ENCODE peak calls at places on chromosomes 1 and 21, in four cellular contexts. X, D, V and O are unnamed samples.

GRCh38 chr1:9561429-9561828 is 22.2 kb downstream of the SLC25A33 start:
- DNase-seq in D (no peak), V (no peak), X (peak), O (no peak)

GRCh38 chr1:5164155-5164554 is 509.7 kb downstream of the AJAP1 start:
- DNase-seq in V (no peak), D (no peak), X (no peak), O (no peak)

GRCh38 chr1:22861764-22862440 is 110.8 kb downstream of the LACTBL1 start:
- DNase-seq in D (no peak), X (peak), V (no peak), O (peak)

GRCh38 chr1:17676387-17677060 is 78.6 kb upstream of the ACTL8 start:
- DNase-seq in D (no peak), X (no peak), V (no peak), O (no peak)

GRCh38 chr1:36843906-36844610 is 190.3 kb downstream of the GRIK3 start:
- DNase-seq in V (no peak), X (no peak), D (no peak), O (no peak)

GRCh38 chr1:24481098-24481497 is 21.5 kb upstream of the RCAN3 start:
- DNase-seq in V (no peak), X (no peak), D (peak), O (no peak)

GRCh38 chr1:100538935-100539835 is 1.2 kb downstream of the GPR88 start:
- DNase-seq in V (no peak), X (no peak), D (no peak), O (no peak)

GRCh38 chr1:47213230-47213676 is 18.8 kb downstream of the TAL1 start:
- DNase-seq in V (no peak), D (no peak), X (peak), O (no peak)

GRCh38 chr1:21490774-21491482 is 18.3 kb upstream of the ALPL start:
- DNase-seq in V (no peak), D (no peak), X (peak), O (no peak)

GRCh38 chr21:45226540-45227326 is 61.0 kb downstream of the POFUT2 start:
- DNase-seq in X (no peak), V (no peak), D (no peak), O (no peak)

GRCh38 chr1:207308451-207309190 is 12.9 kb upstream of the CD55 start:
- DNase-seq in D (no peak), X (no peak), V (no peak), O (no peak)

GRCh38 chr1:41514381-41514780 is 29.9 kb upstream of the EDN2 start:
- DNase-seq in X (no peak), D (no peak), V (no peak), O (no peak)

GRCh38 chr1:24955161-24955560 is 25.1 kb upstream of the RUNX3 start:
- DNase-seq in D (no peak), X (no peak), V (no peak), O (peak)

GRCh38 chr1:214694769-214695168 is 91.8 kb downstream of the CENPF start:
- DNase-seq in V (no peak), D (no peak), X (no peak), O (no peak)

GRCh38 chr1:16149146-16149545 is 6.7 kb downstream of the EPHA2 start:
- DNase-seq in D (no peak), X (no peak), V (no peak), O (no peak)

GRCh38 chr1:31299365-31299764 is 2.5 kb downstream of the ZCCHC17 start:
- DNase-seq in X (no peak), D (no peak), V (no peak), O (no peak)

GRCh38 chr1:214187152-214187900 is 93.6 kb upstream of the SMYD2 start:
- DNase-seq in D (no peak), X (no peak), V (no peak), O (no peak)

GRCh38 chr1:220791287-220791686 is 4.6 kb downstream of the MTARC1 start:
- DNase-seq in X (no peak), V (no peak), D (no peak), O (no peak)

GRCh38 chr1:25641931-25642611 is 25.5 kb downstream of the MAN1C1 start:
- DNase-seq in X (no peak), D (no peak), V (no peak), O (no peak)

GRCh38 chr1:187001198-187001904 is 172.6 kb downstream of the PLA2G4A start:
- DNase-seq in D (no peak), V (no peak), X (no peak), O (no peak)

GRCh38 chr1:34303218-34303617 is 126.5 kb downstream of the C1orf94 start:
- DNase-seq in X (no peak), D (no peak), V (no peak), O (no peak)

GRCh38 chr1:110556471-110556807 is 37.5 kb upstream of the KCNA10 start:
- DNase-seq in V (no peak), X (no peak), D (no peak), O (no peak)

GRCh38 chr1:41607810-41608209 is 123.3 kb upstream of the EDN2 start:
- DNase-seq in V (no peak), D (no peak), X (no peak), O (no peak)

GRCh38 chr1:91650764-91651163 is 150.1 kb downstream of the CDC7 start:
- DNase-seq in X (peak), D (no peak), V (no peak), O (no peak)

GRCh38 chr1:20233394-20233793 is 47.1 kb upstream of the PLA2G2C start:
- DNase-seq in X (peak), D (no peak), V (no peak), O (peak)

GRCh38 chr1:172827841-172828240 is 168.9 kb downstream of the FASLG start:
- DNase-seq in X (no peak), V (no peak), D (no peak), O (no peak)

GRCh38 chr1:32142446-32143301 is 34.8 kb downstream of the KPNA6 start:
- DNase-seq in V (no peak), D (no peak), X (peak), O (no peak)

GRCh38 chr1:53754484-53755312 is 15.7 kb upstream of the GLIS1 start:
- DNase-seq in V (no peak), X (peak), D (no peak), O (peak)

GRCh38 chr1:94783342-94784264 is 36.6 kb upstream of the SLC44A3 start:
- DNase-seq in X (no peak), V (no peak), D (no peak), O (no peak)

GRCh38 chr1:43143441-43143888 is 28.6 kb downstream of the EBNA1BP2 start:
- DNase-seq in D (no peak), V (peak), X (peak), O (peak)

GRCh38 chr1:112074711-112075110 is 85.2 kb upstream of the KCND3 start:
- DNase-seq in V (no peak), D (no peak), X (no peak), O (no peak)

GRCh38 chr1:111990878-111991760 is 1.7 kb upstream of the KCND3 start:
- DNase-seq in V (peak), X (peak), D (no peak), O (peak)

GRCh38 chr1:23745515-23745914 is 2.2 kb downstream of the ELOA start:
- DNase-seq in D (no peak), V (no peak), X (peak), O (peak)

GRCh38 chr1:237679687-237680086 is 211.0 kb downstream of the ZP4 start:
- DNase-seq in D (no peak), V (no peak), X (no peak), O (no peak)

DNA sequence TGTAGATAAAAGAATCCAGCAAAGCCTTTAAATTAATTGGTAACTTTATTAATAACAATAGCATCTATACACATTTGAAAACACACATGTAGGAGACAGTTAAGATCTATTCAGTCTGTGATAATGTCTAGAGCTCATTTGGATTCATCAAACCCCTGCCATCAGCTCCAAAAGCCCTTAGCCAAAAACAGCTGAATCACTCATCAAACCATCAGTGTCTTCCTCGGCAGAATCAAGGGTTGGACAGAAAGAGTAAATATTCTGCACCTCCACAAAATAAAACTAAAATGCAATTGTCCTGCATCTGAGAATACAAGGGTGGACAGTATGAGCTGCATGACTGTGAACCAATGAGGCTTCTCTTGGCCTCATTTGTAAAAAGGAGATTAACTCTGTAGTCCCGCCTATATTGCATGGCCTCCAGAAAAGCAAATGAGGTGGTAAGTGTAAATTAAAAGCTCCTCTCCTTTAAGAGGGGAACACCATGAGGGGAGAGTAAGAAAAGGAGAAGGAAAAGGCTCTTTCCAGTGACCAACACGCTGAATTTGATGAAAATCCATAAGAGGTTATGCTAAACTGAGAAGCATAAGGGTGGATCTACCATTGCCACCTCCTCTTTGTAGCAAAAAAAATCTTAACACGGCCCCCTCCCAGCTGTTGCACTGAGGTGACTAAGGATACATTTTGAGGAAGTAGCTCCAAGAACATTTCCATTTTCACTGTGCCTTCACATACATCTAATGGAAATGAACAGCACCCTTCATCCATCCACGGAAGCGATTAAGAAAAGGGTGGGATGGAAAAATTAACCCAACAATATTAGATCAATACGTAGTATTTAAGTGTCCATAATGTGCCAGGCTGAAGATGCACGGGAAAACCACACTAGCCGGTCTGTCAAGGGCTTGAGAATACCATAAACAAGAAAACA is 14.7 kb upstream of the BOLA1 start:
- DNase-seq in D (peak), V (no peak), X (peak), O (peak)
- TF ChIP-seq EGR1 in D (no peak), V (no peak), X (no peak), O (no peak)

GRCh38 chr1:234983554-234983911 is 145.1 kb downstream of the TOMM20 start:
- DNase-seq in X (no peak), D (no peak), V (no peak), O (no peak)

GRCh38 chr1:234987415-234988159 is 141.1 kb downstream of the TOMM20 start:
- DNase-seq in V (no peak), D (no peak), X (no peak), O (no peak)

GRCh38 chr1:234986750-234987414 is 141.8 kb downstream of the TOMM20 start:
- DNase-seq in V (no peak), D (no peak), X (no peak), O (no peak)

GRCh38 chr1:234985007-234985370 is 143.6 kb downstream of the TOMM20 start:
- DNase-seq in X (no peak), D (no peak), V (no peak), O (no peak)

DNA sequence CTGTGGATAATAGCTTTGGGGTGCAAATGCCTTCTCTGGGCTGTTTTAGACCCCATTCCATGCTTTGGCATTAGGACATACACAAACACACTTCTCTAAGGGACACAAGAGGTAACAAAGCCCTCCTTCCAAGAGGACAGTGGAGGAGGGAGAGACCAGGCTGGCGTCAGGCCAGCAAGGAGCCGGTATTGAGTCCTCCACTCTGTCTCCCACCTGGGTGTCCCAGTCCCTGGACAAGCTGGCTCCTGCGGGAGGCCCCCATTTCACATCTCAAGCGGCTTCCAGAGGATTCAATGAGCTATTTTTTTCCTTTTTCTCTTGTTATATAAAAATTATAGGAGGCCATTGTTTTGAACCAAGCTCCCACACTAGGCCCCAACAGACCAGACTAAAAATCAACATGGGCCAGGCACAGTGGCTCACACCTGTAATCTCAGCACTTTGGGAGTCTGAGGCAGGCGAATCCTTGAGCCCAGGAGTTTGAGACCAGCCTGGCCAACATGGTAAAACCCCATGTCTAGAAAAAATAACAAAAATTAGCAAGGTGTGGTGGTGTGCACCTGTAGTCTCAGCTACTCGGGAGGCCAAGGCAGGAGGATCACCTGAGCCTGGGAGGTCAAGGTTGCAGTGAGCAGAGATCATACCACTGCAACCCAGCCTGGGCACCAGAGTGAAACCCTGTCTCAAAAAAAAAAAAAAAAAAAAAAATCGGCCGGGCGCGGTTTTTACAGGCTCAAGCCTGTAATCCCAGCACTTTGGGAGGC is 142.9 kb downstream of the TOMM20 start:
- DNase-seq in D (no peak), X (no peak), V (no peak), O (no peak)
- H3K27ac ChIP-seq in D (peak), X (no peak), V (peak), O (no peak)

GRCh38 chr1:160032165-160032827 is 506 bp upstream of the PIGM start:
- DNase-seq in V (no peak), D (no peak), X (peak), O (no peak)
- TF ChIP-seq EGR1 in V (no peak), D (no peak), X (no peak), O (no peak)

GRCh38 chr1:165903672-165904071 is 76.3 kb downstream of the UCK2 start:
- DNase-seq in X (no peak), V (no peak), D (no peak), O (no peak)
- H3K27ac ChIP-seq in X (no peak), V (no peak), D (no peak), O (no peak)

GRCh38 chr21:34598931-34599400 is 15.9 kb downstream of the RCAN1 start:
- DNase-seq in V (no peak), D (no peak), X (no peak), O (peak)
- TF ChIP-seq EGR1 in V (no peak), D (no peak), X (no peak), O (peak)

DNA sequence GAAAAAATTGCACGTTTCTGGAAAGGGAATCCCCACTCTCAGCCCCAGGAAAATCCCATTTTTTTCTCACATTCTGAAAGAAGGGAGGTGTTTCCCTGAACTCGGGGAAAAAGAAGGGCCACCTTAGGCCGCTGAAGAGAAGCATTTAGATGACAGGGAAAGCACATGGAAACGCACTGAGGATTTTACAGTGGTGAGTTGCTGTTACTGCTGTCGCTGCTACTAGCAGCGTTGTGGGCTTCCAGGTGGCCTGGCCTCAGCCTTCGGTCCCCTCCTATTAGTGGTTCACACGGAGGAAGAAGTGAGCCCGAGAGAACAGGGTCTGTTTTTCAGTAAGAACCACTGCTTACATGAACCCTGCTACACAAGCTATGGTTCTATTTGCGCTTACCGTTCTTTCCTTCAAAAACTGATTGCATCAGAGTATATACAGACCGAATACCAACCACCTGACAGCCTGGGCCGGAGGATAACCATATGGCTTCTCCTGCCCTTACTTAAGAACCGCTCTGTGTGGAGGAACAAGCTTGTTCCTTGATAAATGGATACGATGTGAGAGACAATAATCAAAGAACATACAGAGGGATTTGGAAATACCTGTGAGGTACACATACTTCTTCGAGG is 986 bp upstream of the KCNT2 start:
- DNase-seq in X (no peak), D (no peak), V (peak), O (no peak)
- H3K27ac ChIP-seq in X (no peak), D (no peak), V (peak), O (no peak)

GRCh38 chr1:236128646-236129178 is 13.6 kb upstream of the GPR137B start:
- DNase-seq in X (no peak), V (no peak), D (no peak), O (no peak)
- TF ChIP-seq EGR1 in X (no peak), V (no peak), D (no peak), O (no peak)

DNA sequence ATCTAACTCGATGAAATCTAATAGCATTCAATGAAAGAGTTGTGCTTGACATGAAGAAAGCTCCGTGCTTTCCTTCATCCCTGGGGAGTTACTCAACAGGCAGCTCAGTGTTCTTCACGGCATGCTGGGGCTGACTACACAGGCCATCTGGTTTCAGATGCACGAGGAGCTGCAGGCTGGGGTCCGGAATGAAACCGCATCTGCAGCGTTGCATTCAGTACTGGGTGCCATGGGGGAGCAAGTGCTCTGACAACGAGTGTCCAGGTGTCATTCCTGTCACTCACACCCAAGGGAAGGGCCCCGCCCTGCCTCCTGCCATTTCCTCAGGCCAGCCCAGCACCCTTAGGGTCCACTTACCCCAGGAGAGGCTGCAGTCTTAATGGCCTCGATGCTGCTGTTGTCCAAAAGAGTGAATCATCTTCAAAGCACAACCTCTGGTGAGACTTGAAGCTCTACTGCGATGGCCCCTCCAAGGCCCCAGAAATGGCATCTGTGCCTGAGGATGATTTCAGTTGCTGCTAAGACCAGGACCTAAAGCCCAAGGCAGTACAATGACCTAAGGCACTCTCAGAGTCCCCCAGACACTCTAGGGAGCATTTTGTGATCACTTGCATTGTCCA is 61.4 kb downstream of the STUM start:
- DNase-seq in X (no peak), V (no peak), D (no peak), O (no peak)
- H3K27ac ChIP-seq in X (no peak), V (no peak), D (no peak), O (no peak)

GRCh38 chr1:211007830-211008229 is 126.1 kb downstream of the KCNH1 start:
- DNase-seq in V (no peak), D (no peak), X (no peak), O (no peak)

GRCh38 chr1:211013346-211014240 is 120.4 kb downstream of the KCNH1 start:
- DNase-seq in X (no peak), D (no peak), V (no peak), O (no peak)

GRCh38 chr1:211009944-211010343 is 124.0 kb downstream of the KCNH1 start:
- DNase-seq in X (no peak), V (no peak), D (no peak), O (no peak)
- TF ChIP-seq EGR1 in X (no peak), V (no peak), D (no peak), O (no peak)

GRCh38 chr1:45913183-45913924 is 109.9 kb downstream of the MAST2 start:
- DNase-seq in V (no peak), X (peak), D (no peak), O (no peak)

GRCh38 chr1:45911634-45912033 is 108.2 kb downstream of the MAST2 start:
- DNase-seq in D (no peak), V (no peak), X (no peak), O (no peak)

GRCh38 chr1:45913925-45914501 is 110.6 kb downstream of the MAST2 start:
- DNase-seq in V (no peak), X (no peak), D (no peak), O (no peak)

DNA sequence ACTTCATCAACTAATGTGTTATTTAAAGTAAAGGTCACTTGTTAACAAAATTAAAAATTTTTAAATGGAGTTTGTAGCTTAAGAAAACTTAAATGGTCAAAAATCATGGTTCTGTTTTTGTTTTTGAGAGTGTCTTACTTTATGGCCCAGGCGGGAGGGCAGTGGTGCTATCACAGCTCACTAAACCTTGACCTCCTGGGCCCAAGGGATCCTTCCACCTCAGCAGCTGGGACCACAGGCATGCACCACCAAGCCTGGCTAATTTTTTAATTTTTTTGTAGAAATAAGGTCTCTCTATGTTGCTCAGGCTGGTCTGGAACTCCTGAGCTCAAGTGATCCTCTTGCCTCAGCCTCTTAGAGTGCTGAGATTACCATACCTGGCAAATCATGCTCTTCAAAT is 111.4 kb downstream of the MAST2 start:
- DNase-seq in V (no peak), D (no peak), X (no peak), O (no peak)
- H3K27ac ChIP-seq in V (no peak), D (no peak), X (no peak), O (no peak)